ENCODE peak calls at places on chromosomes 4 and X, in five cellular contexts. T, X, D, L and M are unnamed samples.

GRCh38 chrX:150587585-150588503 is 19.4 kb downstream of the MTM1 start:
- DNase-seq in T (peak), X (peak), D (no peak), L (peak), M (no peak)

GRCh38 chrX:24498975-24499374 is 33.9 kb downstream of the PDK3 start:
- DNase-seq in T (peak), X (no peak), D (peak), L (no peak), M (peak)

GRCh38 chr4:103498161-103499070 is 221.4 kb downstream of the TACR3 start:
- DNase-seq in T (peak), X (no peak), D (peak), L (peak), M (peak)

GRCh38 chrX:28010875-28011274 is 29.6 kb upstream of the DCAF8L1 start:
- DNase-seq in T (no peak), X (no peak), D (no peak), L (no peak), M (no peak)

GRCh38 chr4:186765138-186765537 is 41.5 kb upstream of the FAT1 start:
- DNase-seq in T (peak), X (no peak), D (no peak), L (no peak), M (peak)

GRCh38 chr4:33073811-33074210 is 2353.6 kb downstream of the PCDH7 start:
- DNase-seq in T (peak), X (no peak), D (peak), L (no peak), M (peak)

GRCh38 chrX:79366888-79367749 is at the start of gene ITM2A:
- DNase-seq in T (no peak), X (peak), D (no peak), L (no peak), M (no peak)

GRCh38 chrX:154540897-154541535 is 5.6 kb downstream of the G6PD start:
- DNase-seq in T (no peak), X (no peak), D (no peak), L (no peak), M (peak)

GRCh38 chr4:40458109-40458508 is 123.0 kb downstream of the CHRNA9 start:
- DNase-seq in T (no peak), X (no peak), D (no peak), L (no peak), M (no peak)

GRCh38 chrX:53682885-53683555 is 3.5 kb downstream of the HUWE1 start:
- DNase-seq in T (peak), X (peak), D (peak), L (peak), M (peak)

GRCh38 chr4:188372856-188373255 is 233.6 kb downstream of the TRIML1 start:
- DNase-seq in T (no peak), X (no peak), D (peak), L (no peak), M (peak)